ENCODE peak calls at places on chromosome 20, in five cellular contexts. L is colonic mucosa, B is Panc1, N is IMR-90, V is fibroblast of lung. Q is an unnamed sample.

GRCh38 chr20:44326391-44327159 is 10.3 kb upstream of the R3HDML start:
- DNase-seq in N (no peak), V (no peak), B (no peak), L (no peak), Q (no peak)

GRCh38 chr20:62065669-62066338 is at the start of gene TAF4:
- DNase-seq in V (peak; percentile 68), L (peak; percentile 79), N (peak; percentile 60), B (no peak), Q (no peak)

GRCh38 chr20:59866338-59866737 is 67.1 kb downstream of the SYCP2 start:
- DNase-seq in B (no peak), N (no peak), L (no peak), V (no peak), Q (no peak)

GRCh38 chr20:42975974-42976373 is 213.7 kb downstream of the PTPRT start:
- DNase-seq in B (no peak), L (no peak), N (no peak), V (no peak), Q (no peak)

GRCh38 chr20:54041336-54041735 is 29.1 kb downstream of the BCAS1 start:
- DNase-seq in V (no peak), B (no peak), N (no peak), L (no peak), Q (no peak)

GRCh38 chr20:57528148-57528547 is 3.2 kb upstream of the CTCFL start:
- DNase-seq in N (no peak), L (no peak), B (no peak), V (no peak), Q (no peak)

GRCh38 chr20:62481441-62482135 is 5.8 kb upstream of the GATA5 start:
- DNase-seq in L (no peak), N (no peak), V (no peak), B (no peak), Q (no peak)

GRCh38 chr20:62310757-62311121 is 7.9 kb downstream of the ADRM1 start:
- DNase-seq in V (peak; percentile 44), N (no peak), B (no peak), L (no peak), Q (no peak)

GRCh38 chr20:32578840-32579239 is 6.3 kb downstream of the NOL4L start:
- DNase-seq in V (no peak), L (no peak), B (no peak), N (no peak), Q (no peak)

GRCh38 chr20:60952861-60953260 is 299.2 kb upstream of the CDH4 start:
- DNase-seq in V (no peak), L (no peak), N (no peak), B (no peak), Q (no peak)

GRCh38 chr20:14055127-14055742 is 59.9 kb downstream of the MACROD2 start:
- DNase-seq in L (peak; percentile 52), V (peak; percentile 74), B (peak; percentile 51), N (peak; percentile 61), Q (no peak)

GRCh38 chr20:50267041-50267865 is 76.6 kb downstream of the CEBPB start:
- DNase-seq in L (peak; percentile 93), V (peak; percentile 84), B (no peak), N (peak; percentile 36), Q (no peak)

GRCh38 chr20:62362590-62362940 is 4.5 kb downstream of the LAMA5 start:
- DNase-seq in L (no peak), V (no peak), N (no peak), B (no peak), Q (no peak)

GRCh38 chr20:41469868-41470267 is 103.2 kb upstream of the EMILIN3 start:
- DNase-seq in B (no peak), V (peak; percentile 12), L (no peak), N (no peak), Q (no peak)

GRCh38 chr20:63495771-63496403 is 3.0 kb downstream of the EEF1A2 start:
- DNase-seq in V (peak; percentile 43), N (peak; percentile 28), B (no peak), L (peak; percentile 68), Q (peak; percentile 12)

GRCh38 chr20:62570897-62571666 is 71.2 kb upstream of the SLCO4A1 start:
- DNase-seq in N (no peak), L (no peak), V (no peak), B (no peak), Q (no peak)

GRCh38 chr20:35615667-35616464 is at the start of gene SPAG4:
- DNase-seq in L (peak; percentile 100), B (peak; percentile 58), N (peak; percentile 78), V (peak; percentile 82), Q (no peak)

GRCh38 chr20:31570735-31571617 is 34.1 kb upstream of the ID1 start:
- DNase-seq in N (no peak), B (no peak), L (no peak), V (no peak), Q (no peak)

GRCh38 chr20:14951105-14951504 is 613.7 kb upstream of the FLRT3 start:
- DNase-seq in N (no peak), V (no peak), L (no peak), B (no peak), Q (peak; percentile 38)

GRCh38 chr20:50292324-50293243 is 102.0 kb downstream of the CEBPB start:
- DNase-seq in V (peak; percentile 99), B (no peak), N (peak; percentile 99), L (peak; percentile 87), Q (no peak)

GRCh38 chr20:258963-259362 is 1.4 kb downstream of the DEFB132 start:
- DNase-seq in B (no peak), V (peak; percentile 26), L (no peak), N (peak; percentile 16), Q (no peak)

GRCh38 chr20:50680106-50680960 is 11.0 kb downstream of the RIPOR3 start:
- DNase-seq in B (no peak), L (no peak), V (peak; percentile 49), N (no peak), Q (no peak)

GRCh38 chr20:64224344-64225165 is 31.0 kb upstream of the PCMTD2 start:
- DNase-seq in N (peak; percentile 97), V (peak; percentile 86), B (no peak), L (no peak), Q (peak; percentile 88)

GRCh38 chr20:6966721-6967120 is 199.2 kb downstream of the BMP2 start:
- DNase-seq in N (no peak), B (no peak), L (no peak), V (peak; percentile 81), Q (peak; percentile 24)

GRCh38 chr20:56350842-56351241 is 7.9 kb upstream of the FAM210B start:
- DNase-seq in V (peak; percentile 39), L (no peak), N (peak; percentile 73), B (no peak), Q (no peak)

GRCh38 chr20:50815162-50815989 is 20.5 kb downstream of the BCAS4 start:
- DNase-seq in N (peak; percentile 92), L (no peak), B (no peak), V (peak; percentile 71), Q (no peak)

GRCh38 chr20:38723982-38724602 is at the start of gene SLC32A1:
- DNase-seq in N (no peak), V (no peak), L (no peak), B (no peak), Q (no peak)

GRCh38 chr20:38724603-38725457 is 544 bp downstream of the SLC32A1 start:
- DNase-seq in B (no peak), L (no peak), N (no peak), V (no peak), Q (no peak)

GRCh38 chr20:38726849-38727601 is 2.7 kb downstream of the SLC32A1 start:
- DNase-seq in N (no peak), V (peak; percentile 15), B (no peak), L (peak; percentile 30), Q (no peak)

GRCh38 chr20:38725959-38726848 is 1.9 kb downstream of the SLC32A1 start:
- DNase-seq in V (peak; percentile 34), L (no peak), N (peak; percentile 11), B (no peak), Q (no peak)

GRCh38 chr20:38725458-38725958 is 1.2 kb downstream of the SLC32A1 start:
- DNase-seq in N (no peak), B (no peak), L (no peak), V (no peak), Q (no peak)
- H3K4me1 ChIP-seq in N (no peaks in the 10 kb centered on the region), B (peaks cover 3% of the 10 kb centered on the region), L (no peaks in the 10 kb centered on the region), V (no peaks in the 10 kb centered on the region), Q (no peaks in the 10 kb centered on the region)

DNA sequence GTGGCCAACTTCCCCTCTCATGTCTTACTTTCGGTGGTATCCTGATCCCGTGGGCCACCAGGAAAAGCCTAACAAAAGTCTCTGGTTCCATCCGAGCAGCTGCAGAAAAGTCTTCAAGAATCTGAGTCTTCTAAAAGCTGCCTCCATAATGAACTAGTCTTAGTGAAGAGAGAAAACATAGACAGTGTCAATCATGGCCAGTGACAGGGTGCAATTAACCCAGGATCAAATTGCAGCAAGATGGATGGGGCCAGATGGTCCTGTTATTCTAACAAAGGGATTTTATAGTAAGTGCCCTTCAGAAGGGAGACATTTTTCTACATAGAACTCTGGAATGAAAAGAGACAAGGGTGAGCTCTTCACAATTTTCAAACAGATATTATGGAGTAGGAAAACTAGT is 281.6 kb upstream of the ZFP64 start:
- DNase-seq in V (no peak), N (no peak), L (no peak), B (no peak), Q (no peak)
- TF ChIP-seq CTCF in V (no peak), N (no peak), L (no peak), B (no peak), Q (no peak)

DNA sequence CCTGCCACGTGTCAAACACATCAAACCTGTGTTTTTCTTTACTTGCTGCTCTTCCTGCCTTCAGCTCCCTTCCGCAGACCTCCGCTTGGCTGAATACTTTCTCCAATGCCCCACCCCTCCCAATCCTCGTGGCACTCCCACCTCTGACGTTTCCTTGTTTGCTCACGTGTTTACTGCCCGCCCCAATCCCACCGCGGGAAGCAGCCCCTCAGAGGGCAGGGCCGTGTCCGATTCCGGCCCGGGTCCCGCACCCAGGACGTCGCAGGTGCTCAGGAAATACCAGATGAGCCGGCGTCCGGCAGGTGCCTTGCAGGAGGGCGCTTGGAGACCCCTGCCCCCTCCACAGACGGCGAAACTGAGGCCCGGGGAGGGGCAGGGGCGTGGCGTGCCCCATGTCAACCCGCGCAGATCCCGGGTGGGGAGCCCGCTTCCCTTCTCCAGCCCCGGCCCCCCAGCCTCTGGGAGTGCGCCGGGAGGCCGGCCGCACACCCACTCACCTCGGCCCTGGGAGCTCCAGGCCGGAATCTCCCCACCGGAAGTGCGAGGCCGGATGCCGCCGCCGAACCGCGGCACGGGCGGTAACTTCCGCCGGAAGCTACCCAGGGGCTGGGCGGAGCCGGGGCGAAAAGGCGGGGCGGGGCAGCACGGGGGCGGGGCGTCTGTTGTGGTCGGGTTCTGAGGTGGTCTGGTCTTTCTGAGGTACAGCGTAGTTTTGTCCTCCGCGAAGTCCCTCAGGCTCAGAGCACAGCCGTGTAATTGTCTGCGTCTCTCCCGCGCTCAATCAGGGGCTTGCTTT is 42.3 kb downstream of the ELMO2 start:
- DNase-seq in V (peak; percentile 86), B (no peak), L (peak; percentile 90), N (peak; percentile 91), Q (peak; percentile 54)
- H3K4me1 ChIP-seq in V (peaks cover 3% of the 10 kb centered on the region), B (peaks cover 4% of the 10 kb centered on the region), L (peaks cover 23% of the 10 kb centered on the region), N (peaks cover 2% of the 10 kb centered on the region), Q (no peaks in the 10 kb centered on the region)

DNA sequence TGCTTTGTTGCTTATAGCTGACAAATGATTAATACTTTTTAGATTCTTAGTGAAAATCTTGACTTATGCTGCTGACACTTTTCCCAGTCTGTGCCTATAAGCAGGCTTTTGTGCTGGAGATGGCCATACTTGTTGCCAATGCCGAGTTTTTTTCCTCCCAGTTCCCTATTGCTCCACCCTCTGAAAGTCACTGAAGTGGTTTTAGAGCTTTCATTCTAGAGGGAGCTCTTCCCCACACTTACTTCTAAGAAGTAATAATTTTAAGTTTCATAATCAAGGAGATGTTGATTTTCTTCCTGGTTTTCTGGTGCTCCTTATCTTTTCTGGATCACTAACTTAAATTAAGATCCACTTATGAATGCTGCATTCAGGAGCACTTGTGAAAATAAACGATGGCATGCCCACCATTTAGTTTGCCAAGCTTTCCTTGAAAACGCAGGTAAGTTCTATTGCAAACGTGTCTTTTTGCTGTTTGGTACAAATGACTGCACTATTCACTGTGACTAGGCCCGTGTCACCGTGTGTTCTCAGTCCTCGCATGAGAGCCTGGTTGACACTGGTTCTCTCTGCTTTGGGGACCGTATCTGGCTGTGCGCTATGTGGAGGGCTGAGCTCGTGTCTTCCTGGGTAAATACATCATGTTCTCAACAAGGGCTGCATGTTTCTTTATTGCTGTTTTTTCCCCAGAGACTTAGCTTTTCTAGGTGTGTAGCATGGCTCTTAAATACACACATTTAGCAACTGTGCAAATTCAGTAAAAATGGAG is 50.2 kb downstream of the GFRA4 start:
- DNase-seq in L (no peak), N (peak; percentile 13), B (no peak), V (peak; percentile 48), Q (no peak)
- TF ChIP-seq CTCF in L (no peak), N (peak; percentile 13), B (peak; percentile 25), V (peak; percentile 18), Q (peak; percentile 16)